ENCODE peak calls at places on chromosomes 6 and 20, in ten cellular contexts. J is adrenal gland, I is right lobe of liver, X is neural progenitor cell, U is SJCRH30, L is neuronal stem cell, Q is PC-9, M is pancreas, N is Panc1, E is fibroblast of lung. D is an unnamed sample.

GRCh38 chr6:2895072-2895471 is 8.0 kb downstream of the SERPINB9 start:
- DNase-seq in J (no peak), L (no peak), I (no peak), N (no peak), E (no peak), U (no peak), M (no peak), X (no peak), Q (no peak), D (no peak)

GRCh38 chr20:48852609-48853008 is 24.8 kb upstream of the PREX1 start:
- DNase-seq in J (no peak), I (no peak), M (no peak), N (no peak), Q (no peak), E (no peak), U (no peak), L (no peak), X (no peak), D (no peak)

GRCh38 chr20:61311656-61312387 is 59.8 kb downstream of the CDH4 start:
- DNase-seq in U (no peak), Q (no peak), L (no peak), I (no peak), E (no peak), X (no peak), J (no peak), N (no peak), M (no peak), D (no peak)

GRCh38 chr6:56938634-56939294 is 16.1 kb upstream of the BEND6 start:
- DNase-seq in I (peak; percentile 43), E (peak; percentile 100), Q (peak; percentile 88), L (no peak), U (peak; percentile 2), J (peak; percentile 94), X (no peak), M (no peak), N (peak; percentile 100), D (no peak)

GRCh38 chr6:147525519-147526209 is 17.2 kb downstream of the SAMD5 start:
- DNase-seq in E (no peak), J (no peak), U (no peak), L (no peak), I (no peak), X (no peak), Q (no peak), M (no peak), N (no peak), D (no peak)

GRCh38 chr6:21728141-21728540 is 134.6 kb downstream of the SOX4 start:
- DNase-seq in Q (no peak), N (no peak), I (no peak), L (no peak), M (no peak), X (no peak), U (no peak), J (no peak), E (no peak), D (no peak)

GRCh38 chr6:49668083-49668511 is 31.5 kb upstream of the RHAG start:
- DNase-seq in M (no peak), J (no peak), U (no peak), Q (peak; percentile 82), X (no peak), E (no peak), L (no peak), I (no peak), N (no peak), D (no peak)

GRCh38 chr20:17888044-17888443 is 80.5 kb downstream of the SNX5 start:
- DNase-seq in X (no peak), M (no peak), L (no peak), I (no peak), E (peak; percentile 28), J (no peak), N (no peak), U (no peak), Q (peak; percentile 63), D (no peak)

GRCh38 chr20:1430004-1430451 is 36.6 kb downstream of the NSFL1C start:
- DNase-seq in U (no peak), X (no peak), J (no peak), L (no peak), E (peak; percentile 18), N (no peak), I (no peak), M (no peak), Q (peak; percentile 38), D (no peak)

GRCh38 chr6:52499026-52499425 is 77.8 kb downstream of the TRAM2 start:
- DNase-seq in M (no peak), I (no peak), E (peak; percentile 80), Q (no peak), N (no peak), J (no peak), X (peak; percentile 37), L (no peak), U (no peak), D (no peak)

DNA sequence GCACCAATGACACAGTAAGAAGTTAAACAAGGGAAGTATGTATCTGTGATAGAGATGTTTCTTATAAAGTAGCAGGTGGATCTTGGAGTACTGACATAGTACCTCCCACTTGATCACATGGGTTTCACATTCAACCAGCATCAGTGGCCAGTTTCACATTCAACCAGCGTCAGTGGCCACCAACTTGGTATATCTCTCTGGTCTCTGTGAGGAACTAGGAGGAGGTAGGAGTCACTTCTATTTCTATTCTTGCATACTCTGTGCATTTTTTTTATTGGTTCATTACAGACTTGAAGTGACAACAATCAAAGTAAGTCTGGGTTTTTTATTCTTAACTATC is 200.3 kb upstream of the SIM1 start:
- DNase-seq in M (no peak), I (no peak), Q (no peak), J (no peak), E (no peak), N (no peak), L (no peak), U (no peak), X (no peak), D (no peak)
- H3K4me3 ChIP-seq in M (no peak overlapping the region), I (no peak overlapping the region), Q (no peak overlapping the region), J (no peak overlapping the region), E (no peak overlapping the region), N (no peak overlapping the region), L (no peak overlapping the region), U (no peak overlapping the region), X (no peak overlapping the region), D (no peak overlapping the region)

GRCh38 chr20:46348972-46349741 is 40.9 kb upstream of the CDH22 start:
- DNase-seq in U (peak; percentile 76), E (no peak), M (peak; percentile 50), X (peak; percentile 90), Q (no peak), N (no peak), L (peak; percentile 72), I (peak; percentile 56), J (peak; percentile 59), D (peak; percentile 94)
- H3K36me3 ChIP-seq in U (no peaks in the 10 kb centered on the region), E (peaks cover 2% of the 10 kb centered on the region), M (peaks cover 12% of the 10 kb centered on the region), X (no peaks in the 10 kb centered on the region), Q (no peaks in the 10 kb centered on the region), N (no peaks in the 10 kb centered on the region), L (no peaks in the 10 kb centered on the region), I (peaks cover 5% of the 10 kb centered on the region), J (no peaks in the 10 kb centered on the region), D (peaks cover 4% of the 10 kb centered on the region)

DNA sequence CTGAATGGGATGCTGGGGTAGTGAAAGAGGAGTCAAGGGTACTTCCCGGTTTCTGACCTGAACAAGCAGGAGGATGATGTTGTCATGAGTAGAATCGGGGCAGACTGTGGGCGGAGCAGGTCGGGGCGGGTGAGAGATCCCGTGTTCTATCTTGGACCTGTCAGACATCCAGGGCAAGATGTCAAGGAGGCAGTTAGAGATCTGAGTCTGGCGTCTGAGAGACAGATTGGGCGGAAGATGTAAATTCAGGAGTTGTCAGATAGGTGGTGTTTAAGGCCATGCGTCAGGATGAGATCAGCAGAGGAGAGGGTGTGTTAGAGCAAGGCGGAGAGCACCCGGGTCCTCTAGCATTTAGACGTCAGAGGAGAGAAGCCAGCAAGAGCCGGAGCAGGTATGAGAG is 115.5 kb downstream of the DLGAP4 start:
- DNase-seq in L (no peak), N (no peak), E (no peak), X (no peak), U (no peak), I (no peak), Q (no peak), J (no peak), M (no peak), D (no peak)
- H3K27me3 ChIP-seq in L (no peaks in the 10 kb centered on the region), N (no peaks in the 10 kb centered on the region), E (peaks cover 2% of the 10 kb centered on the region), X (no peaks in the 10 kb centered on the region), U (peaks cover 15% of the 10 kb centered on the region), I (no peaks in the 10 kb centered on the region), Q (peaks cover 32% of the 10 kb centered on the region), J (no peaks in the 10 kb centered on the region), M (no peaks in the 10 kb centered on the region), D (no peaks in the 10 kb centered on the region)

GRCh38 chr6:116279232-116280160 is at the start of gene TSPYL1:
- DNase-seq in E (peak; percentile 95), I (peak; percentile 95), M (peak; percentile 97), X (peak; percentile 99), N (peak; percentile 97), Q (peak; percentile 97), J (peak; percentile 97), U (peak; percentile 94), L (peak; percentile 97), D (peak; percentile 91)

GRCh38 chr6:116280161-116280959 is 630 bp upstream of the TSPYL1 start:
- DNase-seq in X (no peak), L (no peak), I (no peak), J (no peak), U (no peak), N (no peak), M (no peak), E (no peak), Q (peak; percentile 36), D (no peak)

GRCh38 chr6:116282698-116283097 is 3.0 kb upstream of the TSPYL1 start:
- DNase-seq in Q (no peak), I (no peak), N (no peak), J (no peak), X (no peak), U (no peak), E (no peak), L (no peak), M (no peak), D (no peak)

GRCh38 chr6:116278853-116279231 is 888 bp downstream of the TSPYL1 start:
- DNase-seq in X (no peak), N (no peak), M (peak; percentile 66), Q (no peak), L (no peak), J (peak; percentile 76), U (peak; percentile 21), E (no peak), I (peak; percentile 57), D (no peak)

DNA sequence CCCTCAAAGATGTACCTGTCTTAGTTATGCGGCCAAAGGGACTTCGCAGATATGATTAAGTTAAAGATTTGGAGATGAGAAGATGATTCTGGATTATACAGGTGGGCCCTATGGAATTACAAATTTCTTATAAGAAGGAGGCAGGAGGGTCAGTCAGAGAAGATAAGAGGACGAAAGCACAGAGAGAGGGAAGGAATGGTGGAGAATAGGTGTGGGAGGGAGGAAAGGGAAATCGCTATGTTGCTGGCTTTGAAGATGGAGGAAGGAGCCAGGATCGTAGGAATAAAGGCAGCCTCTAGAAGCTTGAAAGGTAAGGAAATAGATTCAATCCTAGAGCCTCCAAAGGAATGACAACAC is 1.2 kb upstream of the TSPYL1 start:
- DNase-seq in I (no peak), U (no peak), J (no peak), N (no peak), E (no peak), M (no peak), L (no peak), Q (no peak), X (no peak), D (no peak)
- H3K4me3 ChIP-seq in I (peak overlapping the region; percentile 93), U (peak overlapping the region; percentile 95), J (no peak overlapping the region), N (peak overlapping the region; percentile 92), E (peak overlapping the region; percentile 97), M (peak overlapping the region; percentile 95), L (peak overlapping the region; percentile 86), Q (peak overlapping the region; percentile 88), X (peak overlapping the region; percentile 94), D (no peak overlapping the region)

D was measured in H7.